ENCODE peak calls at places on chromosome 6, in four cellular contexts. One of them, this sample, is unnamed.

GRCh38 chr6:5956939-5957338 is 49.8 kb downstream of the NRN1 start:
- DNase-seq in GM12878: no peak
- DNase-seq in H1: no peak
- DNase-seq in K562: no peak
- DNase-seq in this sample: no peak

GRCh38 chr6:163585932-163586437 is 171.5 kb downstream of the QKI start:
- DNase-seq in GM12878: no peak
- DNase-seq in H1: no peak
- DNase-seq in K562: peak
- DNase-seq in this sample: no peak

GRCh38 chr6:157330831-157331230 is 7.5 kb upstream of the TMEM242 start:
- DNase-seq in GM12878: no peak
- DNase-seq in H1: no peak
- DNase-seq in K562: no peak
- DNase-seq in this sample: no peak

GRCh38 chr6:116397960-116398359 is 27.2 kb downstream of the DSE start:
- DNase-seq in GM12878: no peak
- DNase-seq in H1: no peak
- DNase-seq in K562: no peak
- DNase-seq in this sample: no peak

GRCh38 chr6:141482773-141483172 is 650.0 kb upstream of the GJE1 start:
- DNase-seq in GM12878: no peak
- DNase-seq in H1: no peak
- DNase-seq in K562: no peak
- DNase-seq in this sample: no peak

GRCh38 chr6:134410531-134410930 is 92.6 kb upstream of the SGK1 start:
- DNase-seq in GM12878: no peak
- DNase-seq in H1: no peak
- DNase-seq in K562: no peak
- DNase-seq in this sample: no peak

GRCh38 chr6:11354019-11354418 is 121.6 kb upstream of the NEDD9 start:
- DNase-seq in GM12878: no peak
- DNase-seq in H1: no peak
- DNase-seq in K562: peak
- DNase-seq in this sample: no peak

GRCh38 chr6:138331984-138332383 is 45.7 kb upstream of the SMIM28 start:
- DNase-seq in GM12878: no peak
- DNase-seq in H1: no peak
- DNase-seq in K562: no peak
- DNase-seq in this sample: no peak

GRCh38 chr6:11437824-11438459 is 99.6 kb upstream of the TMEM170B start:
- DNase-seq in GM12878: no peak
- DNase-seq in H1: no peak
- DNase-seq in K562: no peak
- DNase-seq in this sample: no peak

GRCh38 chr6:167848783-167849182 is 22.1 kb downstream of the AFDN start:
- DNase-seq in GM12878: no peak
- DNase-seq in H1: no peak
- DNase-seq in K562: no peak
- DNase-seq in this sample: no peak

GRCh38 chr6:27321370-27321769 is 9.3 kb upstream of the POM121L2 start:
- DNase-seq in GM12878: no peak
- DNase-seq in H1: no peak
- DNase-seq in K562: no peak
- DNase-seq in this sample: no peak

GRCh38 chr6:4533576-4533975 is 242.6 kb upstream of the CDYL start:
- DNase-seq in GM12878: no peak
- DNase-seq in H1: no peak
- DNase-seq in K562: no peak
- DNase-seq in this sample: no peak

GRCh38 chr6:42520786-42521607 is 42.8 kb upstream of the UBR2 start:
- DNase-seq in GM12878: peak
- DNase-seq in H1: no peak
- DNase-seq in K562: no peak
- DNase-seq in this sample: no peak

GRCh38 chr6:145929037-145929633 is 35.0 kb downstream of the SHPRH start:
- DNase-seq in GM12878: no peak
- DNase-seq in H1: no peak
- DNase-seq in K562: peak
- DNase-seq in this sample: peak

GRCh38 chr6:154766993-154767392 is 33.8 kb downstream of the SCAF8 start:
- DNase-seq in GM12878: no peak
- DNase-seq in H1: no peak
- DNase-seq in K562: no peak
- DNase-seq in this sample: no peak

GRCh38 chr6:169168706-169169105 is 84.9 kb downstream of the THBS2 start:
- DNase-seq in GM12878: no peak
- DNase-seq in H1: no peak
- DNase-seq in K562: no peak
- DNase-seq in this sample: no peak

GRCh38 chr6:114739656-114740055 is 396.8 kb upstream of the HS3ST5 start:
- DNase-seq in GM12878: no peak
- DNase-seq in H1: no peak
- DNase-seq in K562: no peak
- DNase-seq in this sample: no peak

DNA sequence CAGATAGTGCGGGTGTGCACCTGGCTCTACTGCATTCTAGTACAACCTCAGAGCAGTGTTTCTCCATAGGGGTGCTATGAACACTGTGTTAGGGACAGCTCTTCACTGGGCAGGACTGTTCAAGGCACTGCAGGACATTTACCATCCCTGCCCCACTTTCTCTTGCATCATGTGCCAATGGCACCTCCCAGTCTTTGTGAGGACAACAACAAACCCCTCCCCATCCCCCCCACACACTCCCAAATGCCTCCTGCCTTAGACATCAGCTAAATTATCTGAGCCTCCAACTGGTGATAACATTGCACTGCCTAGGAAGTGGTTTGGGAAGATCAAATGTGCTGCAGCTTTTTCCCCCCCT is 98.9 kb downstream of the FYN start:
- DNase-seq in GM12878: no peak
- DNase-seq in H1: no peak
- DNase-seq in K562: no peak
- DNase-seq in this sample: no peak
- TF ChIP-seq BRCA1 in GM12878: no peak
- TF ChIP-seq BRCA1 in H1: no peak
- TF ChIP-seq BRCA1 in K562: no peak
- TF ChIP-seq BRCA1 in this sample: no peak

GRCh38 chr6:160336200-160336599 is 12.0 kb upstream of the SLC22A3 start:
- DNase-seq in GM12878: no peak
- DNase-seq in H1: no peak
- DNase-seq in K562: no peak
- DNase-seq in this sample: no peak
- TF ChIP-seq BRCA1 in GM12878: no peak
- TF ChIP-seq BRCA1 in H1: no peak
- TF ChIP-seq BRCA1 in K562: no peak
- TF ChIP-seq BRCA1 in this sample: no peak

DNA sequence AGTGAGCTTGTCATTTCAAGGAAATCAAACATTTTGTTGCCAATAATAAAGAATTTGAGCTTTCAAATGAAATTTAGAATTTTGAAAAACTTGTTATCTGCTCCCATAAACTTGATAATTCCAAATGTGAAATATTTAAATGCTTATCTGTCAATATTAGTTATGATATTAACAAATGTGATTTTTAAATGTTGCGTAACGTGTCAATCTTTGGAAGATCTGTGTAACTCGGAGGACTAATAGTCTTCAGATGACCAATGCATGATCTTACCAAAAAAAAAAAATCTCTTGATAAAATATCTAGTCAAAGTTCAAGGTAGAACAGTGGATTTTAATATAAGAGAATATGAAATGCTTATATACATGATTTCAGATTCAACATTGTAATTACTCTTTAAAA is 274.5 kb upstream of the HSF2 start:
- DNase-seq in GM12878: no peak
- DNase-seq in H1: no peak
- DNase-seq in K562: no peak
- DNase-seq in this sample: no peak
- TF ChIP-seq BRCA1 in GM12878: no peak
- TF ChIP-seq BRCA1 in H1: no peak
- TF ChIP-seq BRCA1 in K562: no peak
- TF ChIP-seq BRCA1 in this sample: no peak

GRCh38 chr6:90469906-90470305 is 117.0 kb downstream of the MAP3K7 start:
- DNase-seq in GM12878: no peak
- DNase-seq in H1: no peak
- DNase-seq in K562: no peak
- DNase-seq in this sample: no peak

GRCh38 chr6:90468080-90468479 is 118.8 kb downstream of the MAP3K7 start:
- DNase-seq in GM12878: no peak
- DNase-seq in H1: no peak
- DNase-seq in K562: peak
- DNase-seq in this sample: no peak

GRCh38 chr6:90468859-90469258 is 118.0 kb downstream of the MAP3K7 start:
- DNase-seq in GM12878: no peak
- DNase-seq in H1: no peak
- DNase-seq in K562: no peak
- DNase-seq in this sample: no peak

GRCh38 chr6:90466191-90466940 is 120.5 kb downstream of the MAP3K7 start:
- DNase-seq in GM12878: no peak
- DNase-seq in H1: no peak
- DNase-seq in K562: peak
- DNase-seq in this sample: no peak

GRCh38 chr6:90467546-90467945 is 119.3 kb downstream of the MAP3K7 start:
- DNase-seq in GM12878: no peak
- DNase-seq in H1: no peak
- DNase-seq in K562: no peak
- DNase-seq in this sample: no peak
- TF ChIP-seq BRCA1 in GM12878: no peak
- TF ChIP-seq BRCA1 in H1: no peak
- TF ChIP-seq BRCA1 in K562: no peak
- TF ChIP-seq BRCA1 in this sample: no peak

DNA sequence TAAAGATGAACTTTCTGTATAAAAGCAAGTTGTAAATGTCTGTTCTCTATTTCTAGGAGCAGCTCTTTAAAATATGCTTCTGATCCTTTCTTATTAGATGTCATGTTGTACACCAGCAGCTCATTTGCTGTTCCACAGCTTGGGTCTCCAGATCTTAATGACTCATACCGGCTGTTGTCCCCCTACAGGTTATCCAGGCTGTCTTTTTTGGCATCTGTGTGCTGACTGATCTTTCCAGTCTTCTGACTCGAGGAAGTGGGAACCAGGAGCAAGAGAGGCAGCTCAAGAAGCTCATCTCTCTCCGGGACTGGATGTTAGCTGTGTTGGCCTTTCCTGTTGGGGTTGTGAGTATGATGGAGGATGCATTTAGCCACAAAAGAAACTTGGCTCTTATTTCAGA is 76.0 kb downstream of the AIG1 start:
- DNase-seq in GM12878: no peak
- DNase-seq in H1: no peak
- DNase-seq in K562: peak
- DNase-seq in this sample: no peak
- TF ChIP-seq BRCA1 in GM12878: no peak
- TF ChIP-seq BRCA1 in H1: no peak
- TF ChIP-seq BRCA1 in K562: no peak
- TF ChIP-seq BRCA1 in this sample: no peak

DNA sequence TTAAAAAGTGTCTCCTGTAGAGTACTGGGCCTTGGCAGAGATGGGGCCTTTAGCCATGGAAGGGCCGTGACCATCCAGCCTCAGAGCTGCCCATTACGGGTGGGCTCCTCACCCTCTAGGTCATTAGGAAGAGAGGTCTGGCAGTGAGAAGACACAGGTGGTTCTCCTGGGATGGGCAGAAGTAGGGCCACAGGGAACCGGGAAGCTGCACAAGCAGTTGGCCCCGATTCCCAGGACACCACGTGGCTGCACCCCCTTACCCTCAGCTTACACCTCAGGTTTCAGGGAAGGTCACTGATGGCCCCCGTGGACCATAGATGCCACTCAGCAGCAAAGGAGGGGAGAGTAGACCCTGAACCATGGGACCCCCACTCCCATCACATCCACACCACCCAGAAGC is 1.6 kb downstream of the RAET1G start:
- DNase-seq in GM12878: no peak
- DNase-seq in H1: no peak
- DNase-seq in K562: no peak
- DNase-seq in this sample: no peak
- TF ChIP-seq BRCA1 in GM12878: no peak
- TF ChIP-seq BRCA1 in H1: no peak
- TF ChIP-seq BRCA1 in K562: no peak
- TF ChIP-seq BRCA1 in this sample: no peak

This sample was measured in HepG2.